ENCODE peak calls at places on chromosomes 11 and 22, in five cellular contexts. J is ovary, G is right lobe of liver, K is thoracic aorta, P is endothelial cell of umbilical vein. I is an unnamed sample.
A peak's percentile ranks its signal among the peaks of the same experiment; 100 is the strongest.

GRCh38 chr11:110374921-110375320 is 54.8 kb upstream of the FDX1 start:
- DNase-seq in J (no peak), G (no peak), K (no peak), P (no peak), I (no peak)

GRCh38 chr11:15374418-15374817 is 259.7 kb downstream of the INSC start:
- DNase-seq in J (no peak), G (no peak), K (no peak), P (no peak), I (no peak)

GRCh38 chr11:83355406-83355805 is 69.2 kb upstream of the CCDC90B start:
- DNase-seq in J (no peak), G (no peak), K (no peak), P (no peak), I (no peak)

GRCh38 chr11:69320756-69321741 is 27.1 kb downstream of the MYEOV start:
- DNase-seq in J (no peak), G (peak; percentile 42), K (no peak), P (peak; percentile 49), I (no peak)

GRCh38 chr22:25076281-25076680 is 123.4 kb upstream of the CRYBB3 start:
- DNase-seq in J (no peak), G (no peak), K (no peak), P (no peak), I (no peak)

GRCh38 chr11:106286881-106287504 is 209.5 kb downstream of the AASDHPPT start:
- DNase-seq in J (no peak), G (no peak), K (no peak), P (no peak), I (no peak)

GRCh38 chr11:61901353-61901858 is 10.1 kb upstream of the FADS3 start:
- DNase-seq in J (no peak), G (no peak), K (no peak), P (no peak), I (no peak)

GRCh38 chr11:110469101-110469500 is 39.4 kb downstream of the FDX1 start:
- DNase-seq in J (no peak), G (no peak), K (no peak), P (no peak), I (no peak)

GRCh38 chr11:36253238-36253637 is 36.0 kb downstream of the COMMD9 start:
- DNase-seq in J (no peak), G (no peak), K (no peak), P (no peak), I (peak; percentile 1)

GRCh38 chr22:43159484-43160178 is 8.3 kb downstream of the TSPO start:
- DNase-seq in J (no peak), G (no peak), K (no peak), P (no peak), I (peak; percentile 84)

GRCh38 chr11:119720311-119720710 is 8.7 kb downstream of the NECTIN1 start:
- DNase-seq in J (no peak), G (peak; percentile 31), K (no peak), P (no peak), I (no peak)

GRCh38 chr11:118749429-118749828 is 41.5 kb downstream of the DDX6 start:
- DNase-seq in J (no peak), G (no peak), K (no peak), P (no peak), I (no peak)

GRCh38 chr22:20296598-20296997 is 23.3 kb downstream of the DGCR6L start:
- DNase-seq in J (no peak), G (no peak), K (no peak), P (no peak), I (no peak)
- H3K27me3 ChIP-seq in J (no peaks in the 10 kb centered on the region), G (no peaks in the 10 kb centered on the region), K (no peaks in the 10 kb centered on the region), P (no peaks in the 10 kb centered on the region), I (no peaks in the 10 kb centered on the region)

GRCh38 chr11:33736148-33736809 is at the start of gene CD59:
- DNase-seq in J (peak; percentile 98), G (peak; percentile 99), K (peak; percentile 89), P (peak; percentile 96), I (peak; percentile 93)
- H3K27ac ChIP-seq in J (peak within 1 kb of the TSS; percentile 74), G (peak within 1 kb of the TSS; percentile 94), K (peak within 1 kb of the TSS; percentile 95), P (peak within 1 kb of the TSS; percentile 93), I (peak within 1 kb of the TSS; percentile 95)

GRCh38 chr22:49042877-49043859 is 784.5 kb downstream of the BRD1 start:
- DNase-seq in J (no peak), G (no peak), K (no peak), P (no peak), I (no peak)
- H3K9me3 ChIP-seq in J (no peaks in the 10 kb centered on the region), G (no peaks in the 10 kb centered on the region), K (no peaks in the 10 kb centered on the region), P (no peaks in the 10 kb centered on the region), I (no peaks in the 10 kb centered on the region)

GRCh38 chr11:28704801-28705200 is 596.6 kb downstream of the METTL15 start:
- DNase-seq in J (no peak), G (no peak), K (no peak), P (peak; percentile 81), I (no peak)
- H3K27me3 ChIP-seq in J (no peaks in the 10 kb centered on the region), G (no peaks in the 10 kb centered on the region), K (no peaks in the 10 kb centered on the region), P (no peaks in the 10 kb centered on the region), I (no peaks in the 10 kb centered on the region)

DNA sequence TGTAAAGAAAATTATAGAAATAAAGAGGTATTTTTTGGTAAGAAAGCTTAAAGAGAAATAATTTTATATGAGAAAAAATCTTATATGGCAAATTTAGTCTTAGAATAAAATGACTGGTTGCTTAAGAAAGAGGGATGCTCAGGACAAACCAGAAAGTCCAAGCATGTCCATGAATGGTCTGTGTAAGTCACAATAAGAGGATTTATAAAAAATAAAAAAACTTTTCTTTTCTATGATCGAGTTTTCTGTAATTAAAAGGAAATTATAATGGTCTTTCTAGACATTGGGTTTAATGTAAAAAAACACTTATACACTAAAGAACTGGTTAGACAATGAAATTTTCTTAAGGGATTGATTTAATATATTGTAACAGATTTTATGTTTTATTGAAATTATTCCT is 819.6 kb downstream of the TBC1D22A start:
- DNase-seq in J (no peak), G (no peak), K (no peak), P (no peak), I (no peak)
- H3K27ac ChIP-seq in J (no peak overlapping the region), G (no peak overlapping the region), K (no peak overlapping the region), P (no peak overlapping the region), I (no peak overlapping the region)

GRCh38 chr11:38221295-38221694 is 1623.3 kb upstream of the RAG2 start:
- DNase-seq in J (no peak), G (no peak), K (no peak), P (no peak), I (no peak)

DNA sequence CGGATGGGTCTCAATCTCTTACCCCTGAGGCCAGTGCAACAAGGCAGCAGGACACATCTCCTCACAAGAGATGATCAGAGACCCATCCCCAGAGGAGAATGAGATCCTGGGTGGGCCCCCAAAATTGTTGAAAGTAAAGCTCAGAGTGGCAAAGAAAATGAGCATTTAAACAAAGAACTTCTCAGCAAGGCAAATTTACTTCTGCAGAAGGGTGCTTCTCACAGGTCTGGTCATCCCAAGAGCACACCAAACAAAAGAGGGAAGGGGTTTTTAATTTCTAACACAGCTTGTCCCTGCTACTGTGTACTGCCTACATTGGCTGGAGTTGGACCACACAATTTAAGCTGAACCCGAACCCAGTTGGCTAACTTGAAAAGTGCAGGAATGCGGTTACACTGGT is 1628.6 kb upstream of the RAG2 start:
- DNase-seq in J (no peak), G (no peak), K (no peak), P (no peak), I (no peak)
- H3K9me3 ChIP-seq in J (no peaks in the 10 kb centered on the region), G (no peaks in the 10 kb centered on the region), K (peaks cover 5% of the 10 kb centered on the region), P (no peaks in the 10 kb centered on the region), I (no peaks in the 10 kb centered on the region)

DNA sequence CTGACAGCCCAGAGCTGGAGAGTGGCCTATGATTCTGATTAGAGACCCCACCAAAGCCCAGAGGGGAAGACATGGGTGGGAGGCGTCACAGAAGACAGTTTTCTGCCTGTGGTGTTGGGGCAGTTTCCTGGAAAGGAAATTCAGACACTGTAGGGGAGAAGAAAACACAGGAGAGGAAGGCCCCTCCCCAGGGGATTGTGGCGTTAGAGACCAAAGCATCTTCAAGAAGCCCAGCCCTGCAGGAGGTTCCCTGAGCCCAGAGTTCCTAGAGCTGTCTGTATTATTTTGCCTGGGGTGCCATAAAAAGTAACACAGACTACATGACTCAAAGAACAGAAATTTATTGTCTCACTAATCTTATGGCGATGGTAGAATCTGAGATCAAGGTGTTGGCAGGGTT is 40.2 kb upstream of the PRAME start:
- DNase-seq in J (no peak), G (no peak), K (no peak), P (no peak), I (no peak)
- H3K27me3 ChIP-seq in J (no peaks in the 10 kb centered on the region), G (no peaks in the 10 kb centered on the region), K (no peaks in the 10 kb centered on the region), P (peaks cover 2% of the 10 kb centered on the region), I (no peaks in the 10 kb centered on the region)

DNA sequence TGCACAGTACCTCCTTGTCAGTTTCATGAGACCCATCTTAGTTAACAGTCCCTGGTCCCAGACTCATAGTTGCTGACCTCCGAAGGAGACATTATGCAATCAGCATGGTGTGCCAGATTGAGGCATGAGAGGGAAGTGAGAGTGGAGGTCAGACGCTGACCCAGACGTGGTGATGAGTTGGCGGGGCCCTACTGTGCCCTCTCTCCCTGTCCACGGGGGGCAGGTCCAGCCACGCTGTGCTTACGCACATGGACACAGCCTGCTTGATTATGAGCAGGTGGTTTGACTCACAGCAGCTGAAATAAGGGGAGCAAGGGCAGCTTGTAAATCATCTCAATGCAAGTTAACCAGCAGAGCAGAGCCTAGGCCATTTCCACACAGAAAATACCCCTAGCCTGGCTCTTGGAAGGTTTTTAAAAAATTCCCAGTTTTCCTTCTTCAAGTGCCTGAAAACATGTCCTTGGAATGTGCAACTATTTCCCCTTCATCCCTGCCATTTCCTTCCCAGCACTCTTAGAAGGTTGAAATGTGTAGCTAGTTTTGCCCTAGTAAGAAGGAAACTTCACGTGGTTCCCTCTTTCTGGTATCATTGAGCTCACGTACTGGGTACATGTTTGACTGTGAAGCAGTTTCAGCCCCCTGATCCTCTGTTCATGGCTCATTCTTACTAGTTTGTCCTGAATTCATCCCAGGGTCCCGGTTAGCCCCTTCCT is 122.6 kb upstream of the SORL1-AS1 start:
- DNase-seq in J (peak; percentile 90), G (peak; percentile 92), K (no peak), P (no peak), I (no peak)
- H3K27ac ChIP-seq in J (no peak overlapping the region), G (peak overlapping the region; percentile 77), K (no peak overlapping the region), P (no peak overlapping the region), I (no peak overlapping the region)

DNA sequence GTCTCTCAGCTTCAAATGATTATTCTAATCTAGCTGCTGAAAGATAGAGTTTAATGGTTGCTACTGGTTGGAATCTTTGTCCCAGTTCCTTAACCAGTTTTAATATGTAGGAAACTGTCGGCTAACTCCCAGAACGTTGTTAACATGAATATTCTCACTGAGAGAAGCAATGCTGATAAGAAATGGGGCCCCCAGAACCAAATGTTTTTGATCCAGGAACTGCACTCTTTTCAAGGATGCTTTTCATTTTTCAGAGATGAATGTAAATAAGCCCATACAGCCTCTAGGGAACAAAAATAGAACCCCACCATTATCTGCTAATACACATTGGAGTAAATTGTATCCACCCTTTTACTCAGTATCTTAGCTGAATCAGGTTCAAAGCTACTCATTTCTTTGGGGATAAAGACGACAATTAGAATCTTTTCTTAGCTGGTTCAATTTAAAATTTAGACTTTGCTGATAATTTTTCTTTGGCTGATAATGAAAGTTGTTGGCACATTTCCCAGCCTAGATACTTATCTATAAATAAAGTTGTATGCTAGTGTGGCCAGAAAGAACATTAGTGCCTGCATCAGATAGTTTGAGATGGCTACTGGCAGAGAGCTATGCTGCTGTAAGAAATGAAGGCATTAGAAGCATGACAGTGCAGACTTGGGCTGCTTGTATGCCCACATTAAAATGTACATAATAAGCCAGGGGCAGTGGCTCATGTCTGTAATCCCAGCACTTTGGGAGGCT is 323.3 kb upstream of the PDGFD start:
- DNase-seq in J (no peak), G (no peak), K (no peak), P (no peak), I (no peak)
- H3K9me3 ChIP-seq in J (peaks cover 2% of the 10 kb centered on the region), G (no peaks in the 10 kb centered on the region), K (peaks cover 17% of the 10 kb centered on the region), P (no peaks in the 10 kb centered on the region), I (peaks cover 2% of the 10 kb centered on the region)

DNA sequence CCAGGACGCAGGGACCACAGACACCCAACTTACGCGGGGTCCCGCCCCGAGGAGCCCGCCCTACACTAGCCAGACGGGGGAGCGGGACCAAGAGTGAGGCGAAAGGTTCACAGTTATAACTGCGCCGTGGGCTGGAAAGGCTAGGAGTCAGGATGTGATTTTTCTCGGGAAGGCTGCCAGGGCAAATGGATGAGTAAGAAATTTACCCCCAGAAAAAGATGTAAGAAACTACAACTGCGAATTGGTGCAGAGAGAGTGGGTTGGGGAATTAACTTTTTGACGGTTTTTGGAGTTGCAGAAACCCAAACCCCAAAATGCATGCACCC is 1.3 kb downstream of the TSPAN18 start:
- DNase-seq in J (no peak), G (no peak), K (no peak), P (no peak), I (no peak)
- H3K27me3 ChIP-seq in J (no peaks in the 10 kb centered on the region), G (no peaks in the 10 kb centered on the region), K (no peaks in the 10 kb centered on the region), P (no peaks in the 10 kb centered on the region), I (peaks cover 2% of the 10 kb centered on the region)

I was measured in small intestine.